ENCODE peak calls at places on chromosomes 2 and 18, in four cellular contexts. O is BJ, M is transverse colon, Z is ovary. J is an unnamed sample.

GRCh38 chr2:84033347-84033974 is 425.6 kb downstream of the SUCLG1 start:
- DNase-seq in Z (no peak), O (no peak), M (no peak), J (no peak)

GRCh38 chr2:34104601-34105000 is 505.5 kb upstream of the FAM98A start:
- DNase-seq in Z (no peak), M (no peak), O (no peak), J (no peak)

GRCh38 chr2:30702694-30703093 is 104.6 kb downstream of the CAPN13 start:
- DNase-seq in O (no peak), M (no peak), Z (no peak), J (no peak)

GRCh38 chr18:6374340-6374739 is 40.4 kb downstream of the L3MBTL4 start:
- DNase-seq in Z (no peak), O (no peak), M (no peak), J (no peak)

GRCh38 chr2:160180172-160180571 is 19.9 kb downstream of the ITGB6 start:
- DNase-seq in M (no peak), Z (no peak), O (no peak), J (no peak)

GRCh38 chr2:56589194-56589593 is 405.4 kb downstream of the CCDC85A start:
- DNase-seq in O (no peak), M (no peak), Z (no peak), J (no peak)

GRCh38 chr2:117137371-117137770 is 677.1 kb upstream of the DDX18 start:
- DNase-seq in O (no peak), M (no peak), Z (no peak), J (no peak)

GRCh38 chr2:69309336-69310048 is 77.5 kb downstream of the GFPT1 start:
- DNase-seq in O (no peak), M (peak), Z (peak), J (no peak)

GRCh38 chr2:50344509-50345106 is 687.3 kb downstream of the NRXN1 start:
- DNase-seq in O (no peak), Z (no peak), M (no peak), J (no peak)

DNA sequence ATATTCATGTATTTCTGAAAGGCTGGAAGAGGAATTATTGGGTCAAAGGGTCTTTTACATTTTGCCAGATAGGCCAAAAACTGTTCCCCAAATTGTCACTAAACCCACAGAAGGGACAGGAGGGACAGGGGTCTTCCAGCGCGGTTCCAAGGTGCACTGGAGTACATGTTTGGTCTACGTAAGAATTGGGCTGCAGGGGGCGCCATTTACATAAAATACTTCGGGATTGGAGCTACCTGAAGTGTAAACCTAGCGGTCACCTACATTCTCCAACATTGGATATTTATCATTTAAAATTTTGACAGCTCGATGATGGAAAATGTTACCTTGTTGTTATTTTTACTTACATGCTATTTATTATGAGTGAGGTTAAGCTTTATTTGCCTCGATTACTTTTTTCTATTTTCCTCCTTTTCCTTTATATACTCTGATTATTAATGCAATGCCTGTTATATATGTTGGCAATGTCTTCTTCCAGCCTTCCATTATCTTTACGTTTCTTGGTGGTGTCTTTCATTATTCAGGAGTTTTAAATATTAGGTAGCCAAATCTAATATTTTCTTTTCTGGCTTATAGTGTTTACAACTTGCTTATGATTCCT is 43.0 kb upstream of the RAB6C start:
- DNase-seq in Z (no peak), O (no peak), M (peak), J (no peak)
- TF ChIP-seq CTCF in Z (no peak), O (no peak), M (no peak), J (peak)

GRCh38 chr2:240603846-240604245 is 17.3 kb downstream of the CAPN10 start:
- DNase-seq in Z (peak), O (no peak), M (peak), J (no peak)

GRCh38 chr2:240602266-240603050 is 15.9 kb downstream of the CAPN10 start:
- DNase-seq in M (peak), O (no peak), Z (peak), J (no peak)

GRCh38 chr2:240604291-240604938 is 17.9 kb downstream of the CAPN10 start:
- DNase-seq in Z (peak), O (no peak), M (peak), J (peak)

GRCh38 chr2:240601831-240602160 is 15.3 kb downstream of the CAPN10 start:
- DNase-seq in Z (peak), M (peak), O (no peak), J (no peak)

DNA sequence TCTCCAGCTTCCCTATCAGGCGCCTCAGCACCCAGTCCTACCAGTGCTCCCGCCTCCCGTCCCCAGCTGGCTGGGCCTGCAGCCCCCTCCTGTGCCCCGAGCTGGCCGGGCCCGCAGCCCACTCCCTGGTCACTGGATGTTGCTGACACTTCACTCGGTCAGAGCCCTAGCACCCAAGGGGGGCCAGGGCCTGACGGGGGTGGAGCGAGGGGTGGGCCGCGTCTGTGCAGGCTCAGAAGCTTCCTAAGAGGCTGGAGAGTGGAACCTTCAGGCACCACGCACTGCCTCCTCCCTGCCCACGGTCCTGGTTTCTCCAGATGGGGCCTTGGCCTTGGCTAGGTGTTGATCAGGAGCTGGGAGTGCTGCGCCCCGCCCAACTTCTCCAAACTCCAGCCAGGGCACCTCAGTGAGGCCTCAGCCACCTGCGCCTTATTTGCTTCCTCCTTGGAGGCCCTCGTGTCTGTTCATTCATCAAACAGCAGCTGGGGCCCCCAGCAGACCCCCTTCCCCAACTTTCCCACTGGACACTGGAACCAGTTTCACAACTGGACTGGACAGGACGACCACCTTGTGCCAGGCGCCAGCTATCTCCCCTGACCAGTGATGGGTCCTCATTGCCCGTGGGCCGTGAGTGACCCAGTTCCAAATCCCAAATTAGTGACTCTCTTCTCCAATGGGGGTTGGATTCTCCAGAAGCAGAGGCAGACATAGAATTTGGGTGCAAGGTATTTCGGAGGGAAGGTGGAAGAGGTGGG is 16.7 kb downstream of the CAPN10 start:
- DNase-seq in O (no peak), M (peak), Z (peak), J (no peak)
- H3K4me3 ChIP-seq in O (no peak), M (no peak), Z (no peak), J (no peak)

GRCh38 chr18:9082763-9083510 is 19.6 kb upstream of the NDUFV2 start:
- DNase-seq in Z (no peak), O (no peak), M (no peak), J (no peak)
- TF ChIP-seq CTCF in Z (no peak), O (no peak), M (no peak), J (no peak)

DNA sequence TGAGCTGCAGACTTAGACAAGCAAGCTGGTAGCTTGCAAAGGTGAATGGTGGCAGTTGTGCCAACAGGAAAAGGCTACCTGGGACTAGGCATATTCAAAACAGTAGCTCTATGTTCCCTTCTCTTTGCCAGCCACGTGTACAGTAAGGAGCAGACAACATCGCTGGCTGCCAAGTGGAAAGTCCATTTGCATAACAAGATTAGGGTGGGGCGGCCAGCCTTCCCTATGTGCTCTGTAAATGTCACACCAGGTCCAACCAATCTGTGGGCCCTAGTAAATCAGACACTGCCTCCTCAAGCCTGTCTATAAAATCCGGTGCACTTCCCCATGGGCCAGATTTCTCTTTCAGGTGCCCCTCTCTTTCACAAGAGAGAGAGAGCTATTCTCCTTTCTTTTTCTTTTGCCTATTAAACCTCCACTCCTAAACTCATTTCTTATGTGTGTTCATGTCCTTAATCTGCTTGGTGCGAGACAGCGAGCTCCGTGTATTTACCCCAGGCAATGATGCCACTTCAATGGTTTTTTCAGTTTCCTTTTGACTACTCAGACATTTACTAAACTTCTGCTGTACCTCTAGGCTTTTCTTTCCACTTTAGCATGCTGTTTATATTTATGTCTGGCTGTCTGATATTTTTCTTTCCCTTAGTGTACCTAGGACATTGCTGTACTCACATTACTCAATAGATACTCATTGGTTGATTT is 297.4 kb upstream of the GCFC2 start:
- DNase-seq in O (no peak), Z (no peak), M (peak), J (peak)
- H3K4me3 ChIP-seq in O (no peak), Z (no peak), M (no peak), J (no peak)

GRCh38 chr18:30192216-30192615 is 850.3 kb downstream of the DSC3 start:
- DNase-seq in M (no peak), Z (no peak), O (no peak), J (no peak)
- TF ChIP-seq CTCF in M (no peak), Z (no peak), O (no peak), J (peak)

GRCh38 chr2:191245869-191246531 is 796 bp downstream of the MYO1B start:
- DNase-seq in O (no peak), M (peak), Z (peak), J (no peak)
- H3K4me3 ChIP-seq in O (peak), M (peak), Z (peak), J (peak)

DNA sequence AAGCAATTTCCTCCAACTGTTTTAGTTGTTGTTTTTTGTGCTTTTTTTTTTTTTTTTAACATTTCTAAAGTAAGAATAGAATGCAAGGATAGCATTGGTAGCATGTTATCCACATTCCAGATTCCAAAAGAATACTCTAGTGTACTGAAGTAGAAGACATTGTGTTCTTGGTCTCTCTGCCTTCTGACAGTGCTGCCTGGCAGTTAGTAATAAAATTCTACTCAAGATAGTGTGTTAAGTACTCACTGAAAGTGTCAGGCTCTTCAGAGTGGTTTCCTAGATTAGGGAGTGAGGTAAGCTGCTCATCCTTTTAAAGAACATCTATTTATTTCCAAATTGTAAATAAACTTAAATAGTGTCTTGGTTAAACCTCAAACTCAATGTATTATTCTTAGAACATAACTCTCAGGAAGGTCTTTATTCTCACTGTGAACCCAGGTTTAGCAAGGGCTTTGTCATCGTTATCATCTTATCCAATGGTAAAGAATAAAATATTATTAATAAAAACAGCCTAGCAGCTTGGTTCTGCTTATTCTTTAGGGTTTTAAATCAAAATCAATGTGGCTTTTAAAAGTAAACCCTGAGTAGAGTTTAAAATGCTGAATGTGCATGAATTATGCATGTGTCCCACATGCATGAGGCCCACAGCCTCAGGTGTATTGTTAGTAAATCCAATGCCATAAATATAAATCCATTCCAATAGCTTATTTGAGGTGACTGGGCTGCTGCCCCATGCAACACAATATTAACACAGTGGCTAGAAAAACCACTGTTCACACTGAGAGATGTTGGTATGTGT is 253.9 kb downstream of the HNMT start:
- DNase-seq in M (no peak), O (no peak), Z (no peak), J (no peak)
- TF ChIP-seq CTCF in M (no peak), O (no peak), Z (no peak), J (no peak)

DNA sequence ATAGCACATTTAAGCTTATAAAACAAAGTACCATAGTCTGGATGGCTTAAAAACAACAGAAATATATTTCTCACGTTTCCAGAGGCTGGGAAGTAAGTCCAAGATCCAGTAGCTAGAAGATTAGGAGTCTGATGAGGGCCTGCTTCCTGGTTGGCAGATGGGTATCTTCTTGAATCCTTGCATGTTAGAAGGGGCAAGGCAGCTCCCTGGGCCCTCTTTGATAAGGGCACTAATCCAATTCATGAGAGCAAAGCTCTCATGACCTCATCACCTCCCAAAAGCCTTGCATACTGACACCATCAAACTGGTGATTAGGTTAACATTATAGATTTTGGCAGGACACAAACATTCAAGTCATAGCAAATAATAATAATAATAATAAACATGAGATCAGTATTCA is 146.4 kb downstream of the CCDC102B start:
- DNase-seq in Z (no peak), O (no peak), M (no peak), J (no peak)
- H3K4me3 ChIP-seq in Z (no peak), O (no peak), M (no peak), J (no peak)